ENCODE peak calls at places on chromosomes 2 and 18, in four cellular contexts. One of them, this sample, is unnamed.

GRCh38 chr2:144354953-144355352 is 165.0 kb downstream of the ZEB2 start:
- DNase-seq in upper lobe of left lung: no peak
- DNase-seq in psoas muscle: no peak
- DNase-seq in heart left ventricle: no peak
- DNase-seq in this sample: no peak

GRCh38 chr2:183623227-183623626 is 499.0 kb downstream of the NUP35 start:
- DNase-seq in upper lobe of left lung: no peak
- DNase-seq in psoas muscle: no peak
- DNase-seq in heart left ventricle: no peak
- DNase-seq in this sample: no peak

GRCh38 chr2:56292966-56293365 is 109.2 kb downstream of the CCDC85A start:
- DNase-seq in heart left ventricle: no peak
- DNase-seq in psoas muscle: no peak
- DNase-seq in upper lobe of left lung: no peak
- DNase-seq in this sample: no peak

GRCh38 chr2:70247364-70248144 is 874 bp downstream of the TIA1 start:
- DNase-seq in heart left ventricle: no peak
- DNase-seq in upper lobe of left lung: no peak
- DNase-seq in psoas muscle: no peak
- DNase-seq in this sample: no peak

GRCh38 chr18:6731197-6731596 is 1.7 kb downstream of the ARHGAP28 start:
- DNase-seq in heart left ventricle: no peak
- DNase-seq in psoas muscle: no peak
- DNase-seq in upper lobe of left lung: no peak
- DNase-seq in this sample: no peak

GRCh38 chr2:26033270-26033768 is 565 bp upstream of the RAB10 start:
- DNase-seq in psoas muscle: no peak
- DNase-seq in heart left ventricle: no peak
- DNase-seq in upper lobe of left lung: no peak
- DNase-seq in this sample: peak; percentile 45

GRCh38 chr18:75868031-75868430 is 440.5 kb upstream of the SMIM21 start:
- DNase-seq in psoas muscle: no peak
- DNase-seq in upper lobe of left lung: no peak
- DNase-seq in heart left ventricle: no peak
- DNase-seq in this sample: no peak

GRCh38 chr2:240614391-240614790 is 10.9 kb upstream of the GPR35 start:
- DNase-seq in upper lobe of left lung: no peak
- DNase-seq in heart left ventricle: no peak
- DNase-seq in psoas muscle: peak; percentile 26
- DNase-seq in this sample: no peak

GRCh38 chr2:39511786-39512433 is 74.8 kb upstream of the MAP4K3 start:
- DNase-seq in heart left ventricle: no peak
- DNase-seq in upper lobe of left lung: no peak
- DNase-seq in psoas muscle: no peak
- DNase-seq in this sample: no peak

GRCh38 chr2:39512941-39513340 is 75.9 kb upstream of the MAP4K3 start:
- DNase-seq in upper lobe of left lung: no peak
- DNase-seq in psoas muscle: no peak
- DNase-seq in heart left ventricle: no peak
- DNase-seq in this sample: no peak

GRCh38 chr2:39510087-39510486 is 73.0 kb upstream of the MAP4K3 start:
- DNase-seq in psoas muscle: no peak
- DNase-seq in heart left ventricle: no peak
- DNase-seq in upper lobe of left lung: no peak
- DNase-seq in this sample: no peak

GRCh38 chr2:39512434-39512935 is 75.4 kb upstream of the MAP4K3 start:
- DNase-seq in heart left ventricle: no peak
- DNase-seq in upper lobe of left lung: no peak
- DNase-seq in psoas muscle: peak; percentile 69
- DNase-seq in this sample: peak; percentile 56

GRCh38 chr2:39511219-39511785 is 74.2 kb upstream of the MAP4K3 start:
- DNase-seq in heart left ventricle: no peak
- DNase-seq in upper lobe of left lung: no peak
- DNase-seq in psoas muscle: no peak
- DNase-seq in this sample: no peak
- H3K27me3 ChIP-seq in heart left ventricle: no peaks in the 10 kb centered on the region
- H3K27me3 ChIP-seq in upper lobe of left lung: no peaks in the 10 kb centered on the region
- H3K27me3 ChIP-seq in psoas muscle: no peaks in the 10 kb centered on the region
- H3K27me3 ChIP-seq in this sample: no peaks in the 10 kb centered on the region

GRCh38 chr2:96112501-96113366 is 3.6 kb downstream of the ADRA2B start:
- DNase-seq in psoas muscle: no peak
- DNase-seq in upper lobe of left lung: no peak
- DNase-seq in heart left ventricle: no peak
- DNase-seq in this sample: no peak
- TF ChIP-seq CTCF in psoas muscle: no peak
- TF ChIP-seq CTCF in upper lobe of left lung: no peak
- TF ChIP-seq CTCF in heart left ventricle: no peak
- TF ChIP-seq CTCF in this sample: no peak

GRCh38 chr2:196174424-196174823 is 3.0 kb upstream of the STK17B start:
- DNase-seq in upper lobe of left lung: no peak
- DNase-seq in psoas muscle: no peak
- DNase-seq in heart left ventricle: no peak
- DNase-seq in this sample: no peak
- H3K27ac ChIP-seq in upper lobe of left lung: no peak overlapping the region
- H3K27ac ChIP-seq in psoas muscle: no peak overlapping the region
- H3K27ac ChIP-seq in heart left ventricle: no peak overlapping the region
- H3K27ac ChIP-seq in this sample: no peak overlapping the region

GRCh38 chr2:242046184-242046826 is 176.8 kb downstream of the RTP5 start:
- DNase-seq in psoas muscle: peak; percentile 29
- DNase-seq in heart left ventricle: no peak
- DNase-seq in upper lobe of left lung: no peak
- DNase-seq in this sample: no peak

GRCh38 chr2:242051440-242051839 is 181.9 kb downstream of the RTP5 start:
- DNase-seq in upper lobe of left lung: no peak
- DNase-seq in psoas muscle: no peak
- DNase-seq in heart left ventricle: no peak
- DNase-seq in this sample: no peak

GRCh38 chr2:242052421-242052820 is 182.9 kb downstream of the RTP5 start:
- DNase-seq in psoas muscle: no peak
- DNase-seq in heart left ventricle: no peak
- DNase-seq in upper lobe of left lung: no peak
- DNase-seq in this sample: no peak

GRCh38 chr2:242047963-242048362 is 178.4 kb downstream of the RTP5 start:
- DNase-seq in psoas muscle: peak; percentile 4
- DNase-seq in upper lobe of left lung: no peak
- DNase-seq in heart left ventricle: no peak
- DNase-seq in this sample: peak; percentile 10

DNA sequence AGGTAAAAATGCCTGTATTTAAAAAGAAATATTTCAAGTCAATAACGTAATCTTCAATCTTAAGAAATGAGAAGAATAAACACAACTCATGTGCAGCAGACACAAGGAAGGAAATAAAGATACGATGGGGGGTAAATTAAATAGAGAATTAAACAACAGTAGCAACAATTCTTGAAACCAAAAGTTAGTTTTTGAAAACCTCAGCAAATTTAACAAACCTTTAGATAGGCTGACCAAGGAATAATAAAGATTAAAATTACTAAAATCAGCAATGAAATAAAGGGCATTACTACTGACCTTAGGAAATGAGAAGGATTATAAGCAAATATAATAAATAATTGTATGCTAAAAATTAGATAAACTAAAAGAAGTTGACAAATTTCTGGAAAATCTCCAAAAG is 178.9 kb downstream of the RTP5 start:
- DNase-seq in psoas muscle: no peak
- DNase-seq in heart left ventricle: no peak
- DNase-seq in upper lobe of left lung: no peak
- DNase-seq in this sample: no peak
- H3K27me3 ChIP-seq in psoas muscle: peaks cover 10% of the 10 kb centered on the region
- H3K27me3 ChIP-seq in heart left ventricle: peaks cover 4% of the 10 kb centered on the region
- H3K27me3 ChIP-seq in upper lobe of left lung: peaks cover 9% of the 10 kb centered on the region
- H3K27me3 ChIP-seq in this sample: peaks cover 4% of the 10 kb centered on the region

GRCh38 chr2:207107120-207107519 is 58.6 kb downstream of the KLF7 start:
- DNase-seq in upper lobe of left lung: no peak
- DNase-seq in heart left ventricle: no peak
- DNase-seq in psoas muscle: no peak
- DNase-seq in this sample: no peak

GRCh38 chr2:207101984-207102383 is 63.8 kb downstream of the KLF7 start:
- DNase-seq in heart left ventricle: no peak
- DNase-seq in upper lobe of left lung: no peak
- DNase-seq in psoas muscle: no peak
- DNase-seq in this sample: no peak

GRCh38 chr2:207107551-207107950 is 58.2 kb downstream of the KLF7 start:
- DNase-seq in heart left ventricle: no peak
- DNase-seq in upper lobe of left lung: no peak
- DNase-seq in psoas muscle: peak; percentile 46
- DNase-seq in this sample: peak; percentile 60

GRCh38 chr2:207108440-207108839 is 57.3 kb downstream of the KLF7 start:
- DNase-seq in heart left ventricle: no peak
- DNase-seq in upper lobe of left lung: no peak
- DNase-seq in psoas muscle: no peak
- DNase-seq in this sample: no peak

DNA sequence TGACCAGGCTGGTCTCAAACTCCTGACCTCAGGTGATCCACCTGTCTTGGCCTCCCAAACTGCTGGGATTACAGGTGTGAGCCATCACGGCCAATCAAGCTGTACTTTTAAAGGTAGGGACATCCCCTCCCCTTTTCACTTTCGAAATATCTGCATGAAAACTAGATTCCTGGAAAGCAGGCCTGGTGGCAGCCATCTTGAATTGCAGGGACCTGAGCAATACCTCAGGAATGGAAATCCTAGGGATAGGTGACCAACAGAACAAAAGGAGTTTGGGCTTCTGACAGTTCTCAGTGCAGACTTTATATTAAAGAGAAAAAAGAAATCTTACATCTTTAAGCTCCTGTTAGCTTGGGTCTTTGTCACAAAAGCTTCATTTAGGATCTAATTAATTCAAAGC is 62.6 kb downstream of the KLF7 start:
- DNase-seq in psoas muscle: no peak
- DNase-seq in upper lobe of left lung: no peak
- DNase-seq in heart left ventricle: no peak
- DNase-seq in this sample: no peak
- TF ChIP-seq CTCF in psoas muscle: no peak
- TF ChIP-seq CTCF in upper lobe of left lung: no peak
- TF ChIP-seq CTCF in heart left ventricle: no peak
- TF ChIP-seq CTCF in this sample: no peak

GRCh38 chr2:238730001-238730669 is 117.8 kb upstream of the TWIST2 start:
- DNase-seq in psoas muscle: no peak
- DNase-seq in upper lobe of left lung: no peak
- DNase-seq in heart left ventricle: no peak
- DNase-seq in this sample: no peak
- H3K27ac ChIP-seq in psoas muscle: no peak overlapping the region
- H3K27ac ChIP-seq in upper lobe of left lung: no peak overlapping the region
- H3K27ac ChIP-seq in heart left ventricle: no peak overlapping the region
- H3K27ac ChIP-seq in this sample: no peak overlapping the region

GRCh38 chr2:170827841-170828532 is 11.3 kb downstream of the GAD1 start:
- DNase-seq in psoas muscle: no peak
- DNase-seq in heart left ventricle: no peak
- DNase-seq in upper lobe of left lung: no peak
- DNase-seq in this sample: no peak
- H3K27me3 ChIP-seq in psoas muscle: peaks cover 7% of the 10 kb centered on the region
- H3K27me3 ChIP-seq in heart left ventricle: peaks cover 28% of the 10 kb centered on the region
- H3K27me3 ChIP-seq in upper lobe of left lung: peaks cover 11% of the 10 kb centered on the region
- H3K27me3 ChIP-seq in this sample: peaks cover 10% of the 10 kb centered on the region